ENCODE peak calls at places on chromosome X, in six cellular contexts. One of them, this sample, is unnamed.

GRCh38 chrX:38215141-38215540 is 5.5 kb downstream of the SRPX start:
- DNase-seq in fibroblast of villous mesenchyme: peak
- DNase-seq in spleen: no peak
- DNase-seq in left ventricle myocardium inferior: no peak
- DNase-seq in esophagus muscularis mucosa: no peak
- DNase-seq in H1: no peak
- DNase-seq in this sample: peak

GRCh38 chrX:74291964-74292891 is 11.8 kb upstream of the ZCCHC13 start:
- DNase-seq in fibroblast of villous mesenchyme: peak
- DNase-seq in spleen: peak
- DNase-seq in left ventricle myocardium inferior: peak
- DNase-seq in esophagus muscularis mucosa: peak
- DNase-seq in H1: peak
- DNase-seq in this sample: peak

GRCh38 chrX:100449696-100450606 is 39.9 kb upstream of the PCDH19 start:
- DNase-seq in fibroblast of villous mesenchyme: no peak
- DNase-seq in spleen: no peak
- DNase-seq in left ventricle myocardium inferior: peak
- DNase-seq in esophagus muscularis mucosa: no peak
- DNase-seq in H1: no peak
- DNase-seq in this sample: no peak

GRCh38 chrX:86002076-86002896 is 45.1 kb downstream of the CHM start:
- DNase-seq in fibroblast of villous mesenchyme: peak
- DNase-seq in spleen: peak
- DNase-seq in left ventricle myocardium inferior: no peak
- DNase-seq in esophagus muscularis mucosa: no peak
- DNase-seq in H1: peak
- DNase-seq in this sample: peak

GRCh38 chrX:446243-446642 is 59.5 kb upstream of the PPP2R3B start:
- DNase-seq in fibroblast of villous mesenchyme: no peak
- DNase-seq in spleen: peak
- DNase-seq in left ventricle myocardium inferior: no peak
- DNase-seq in esophagus muscularis mucosa: no peak
- DNase-seq in H1: peak
- DNase-seq in this sample: no peak

GRCh38 chrX:1537031-1537715 is at the start of gene P2RY8:
- DNase-seq in fibroblast of villous mesenchyme: peak
- DNase-seq in spleen: peak
- DNase-seq in left ventricle myocardium inferior: peak
- DNase-seq in esophagus muscularis mucosa: no peak
- DNase-seq in H1: no peak
- DNase-seq in this sample: peak

GRCh38 chrX:45748443-45748842 is 547.8 kb upstream of the DIPK2B start:
- DNase-seq in fibroblast of villous mesenchyme: peak
- DNase-seq in spleen: no peak
- DNase-seq in left ventricle myocardium inferior: no peak
- DNase-seq in esophagus muscularis mucosa: no peak
- DNase-seq in H1: no peak
- DNase-seq in this sample: peak

GRCh38 chrX:73943900-73944581 is 359.9 kb upstream of the ZCCHC13 start:
- DNase-seq in fibroblast of villous mesenchyme: peak
- DNase-seq in spleen: peak
- DNase-seq in left ventricle myocardium inferior: peak
- DNase-seq in esophagus muscularis mucosa: peak
- DNase-seq in H1: peak
- DNase-seq in this sample: peak

GRCh38 chrX:37786666-37787337 is 6.9 kb downstream of the CYBB start:
- DNase-seq in fibroblast of villous mesenchyme: no peak
- DNase-seq in spleen: no peak
- DNase-seq in left ventricle myocardium inferior: no peak
- DNase-seq in esophagus muscularis mucosa: no peak
- DNase-seq in H1: no peak
- DNase-seq in this sample: no peak

GRCh38 chrX:34426334-34426733 is 230.8 kb downstream of the TMEM47 start:
- DNase-seq in fibroblast of villous mesenchyme: no peak
- DNase-seq in spleen: no peak
- DNase-seq in left ventricle myocardium inferior: no peak
- DNase-seq in esophagus muscularis mucosa: no peak
- DNase-seq in H1: no peak
- DNase-seq in this sample: no peak

GRCh38 chrX:110915120-110915519 is 119.5 kb upstream of the CHRDL1 start:
- DNase-seq in fibroblast of villous mesenchyme: peak
- DNase-seq in spleen: no peak
- DNase-seq in left ventricle myocardium inferior: no peak
- DNase-seq in esophagus muscularis mucosa: no peak
- DNase-seq in H1: no peak
- DNase-seq in this sample: peak

GRCh38 chrX:107601326-107601725 is 27.0 kb upstream of the PRPS1 start:
- DNase-seq in fibroblast of villous mesenchyme: no peak
- DNase-seq in spleen: no peak
- DNase-seq in left ventricle myocardium inferior: no peak
- DNase-seq in esophagus muscularis mucosa: no peak
- DNase-seq in H1: no peak
- DNase-seq in this sample: no peak

GRCh38 chrX:47234583-47234982 is 1.8 kb downstream of the USP11 start:
- DNase-seq in fibroblast of villous mesenchyme: peak
- DNase-seq in spleen: no peak
- DNase-seq in left ventricle myocardium inferior: no peak
- DNase-seq in esophagus muscularis mucosa: no peak
- DNase-seq in H1: no peak
- DNase-seq in this sample: peak

GRCh38 chrX:9757366-9757765 is 8.3 kb downstream of the GPR143 start:
- DNase-seq in fibroblast of villous mesenchyme: peak
- DNase-seq in spleen: no peak
- DNase-seq in left ventricle myocardium inferior: no peak
- DNase-seq in esophagus muscularis mucosa: no peak
- DNase-seq in H1: no peak
- DNase-seq in this sample: no peak

GRCh38 chrX:10633722-10634121 is 13.3 kb upstream of the MID1 start:
- DNase-seq in fibroblast of villous mesenchyme: peak
- DNase-seq in spleen: no peak
- DNase-seq in left ventricle myocardium inferior: peak
- DNase-seq in esophagus muscularis mucosa: no peak
- DNase-seq in H1: no peak
- DNase-seq in this sample: peak

GRCh38 chrX:23782863-23783568 is at the start of gene SAT1:
- DNase-seq in fibroblast of villous mesenchyme: peak
- DNase-seq in spleen: peak
- DNase-seq in left ventricle myocardium inferior: peak
- DNase-seq in esophagus muscularis mucosa: peak
- DNase-seq in H1: peak
- DNase-seq in this sample: peak

GRCh38 chrX:104315555-104315954 is 60.8 kb upstream of the ESX1 start:
- DNase-seq in fibroblast of villous mesenchyme: peak
- DNase-seq in spleen: no peak
- DNase-seq in left ventricle myocardium inferior: no peak
- DNase-seq in esophagus muscularis mucosa: no peak
- DNase-seq in H1: no peak
- DNase-seq in this sample: peak

GRCh38 chrX:107324493-107325310 is 118.3 kb downstream of the DNAAF6 start:
- DNase-seq in fibroblast of villous mesenchyme: peak
- DNase-seq in spleen: peak
- DNase-seq in left ventricle myocardium inferior: no peak
- DNase-seq in esophagus muscularis mucosa: no peak
- DNase-seq in H1: peak
- DNase-seq in this sample: peak

GRCh38 chrX:19799319-19800182 is 87.8 kb downstream of the SH3KBP1 start:
- DNase-seq in fibroblast of villous mesenchyme: peak
- DNase-seq in spleen: no peak
- DNase-seq in left ventricle myocardium inferior: no peak
- DNase-seq in esophagus muscularis mucosa: no peak
- DNase-seq in H1: no peak
- DNase-seq in this sample: peak

GRCh38 chrX:100979881-100980607 is 10.5 kb downstream of the ARL13A start:
- DNase-seq in fibroblast of villous mesenchyme: no peak
- DNase-seq in spleen: no peak
- DNase-seq in left ventricle myocardium inferior: no peak
- DNase-seq in esophagus muscularis mucosa: no peak
- DNase-seq in H1: no peak
- DNase-seq in this sample: no peak

GRCh38 chrX:40154853-40155616 is 57.3 kb upstream of the BCOR start:
- DNase-seq in fibroblast of villous mesenchyme: peak
- DNase-seq in spleen: peak
- DNase-seq in left ventricle myocardium inferior: peak
- DNase-seq in esophagus muscularis mucosa: peak
- DNase-seq in H1: no peak
- DNase-seq in this sample: peak

GRCh38 chrX:1487401-1487800 is 34.7 kb upstream of the ASMTL start:
- DNase-seq in fibroblast of villous mesenchyme: no peak
- DNase-seq in spleen: peak
- DNase-seq in left ventricle myocardium inferior: no peak
- DNase-seq in esophagus muscularis mucosa: no peak
- DNase-seq in H1: no peak
- DNase-seq in this sample: no peak

GRCh38 chrX:137771537-137771936 is 205.6 kb downstream of the ZIC3 start:
- DNase-seq in fibroblast of villous mesenchyme: no peak
- DNase-seq in spleen: no peak
- DNase-seq in left ventricle myocardium inferior: no peak
- DNase-seq in esophagus muscularis mucosa: no peak
- DNase-seq in H1: no peak
- DNase-seq in this sample: no peak

GRCh38 chrX:144275403-144275802 is 391.5 kb downstream of the UBE2NL start:
- DNase-seq in fibroblast of villous mesenchyme: no peak
- DNase-seq in spleen: no peak
- DNase-seq in left ventricle myocardium inferior: no peak
- DNase-seq in esophagus muscularis mucosa: no peak
- DNase-seq in H1: no peak
- DNase-seq in this sample: no peak

GRCh38 chrX:151737494-151737893 is 2.9 kb downstream of the CNGA2 start:
- DNase-seq in fibroblast of villous mesenchyme: no peak
- DNase-seq in spleen: peak
- DNase-seq in left ventricle myocardium inferior: no peak
- DNase-seq in esophagus muscularis mucosa: no peak
- DNase-seq in H1: no peak
- DNase-seq in this sample: no peak

GRCh38 chrX:118272237-118272636 is 73.7 kb upstream of the WDR44 start:
- DNase-seq in fibroblast of villous mesenchyme: peak
- DNase-seq in spleen: no peak
- DNase-seq in left ventricle myocardium inferior: no peak
- DNase-seq in esophagus muscularis mucosa: no peak
- DNase-seq in H1: no peak
- DNase-seq in this sample: peak

GRCh38 chrX:16754019-16754418 is 32.2 kb upstream of the TXLNG start:
- DNase-seq in fibroblast of villous mesenchyme: no peak
- DNase-seq in spleen: no peak
- DNase-seq in left ventricle myocardium inferior: no peak
- DNase-seq in esophagus muscularis mucosa: no peak
- DNase-seq in H1: no peak
- DNase-seq in this sample: no peak

DNA sequence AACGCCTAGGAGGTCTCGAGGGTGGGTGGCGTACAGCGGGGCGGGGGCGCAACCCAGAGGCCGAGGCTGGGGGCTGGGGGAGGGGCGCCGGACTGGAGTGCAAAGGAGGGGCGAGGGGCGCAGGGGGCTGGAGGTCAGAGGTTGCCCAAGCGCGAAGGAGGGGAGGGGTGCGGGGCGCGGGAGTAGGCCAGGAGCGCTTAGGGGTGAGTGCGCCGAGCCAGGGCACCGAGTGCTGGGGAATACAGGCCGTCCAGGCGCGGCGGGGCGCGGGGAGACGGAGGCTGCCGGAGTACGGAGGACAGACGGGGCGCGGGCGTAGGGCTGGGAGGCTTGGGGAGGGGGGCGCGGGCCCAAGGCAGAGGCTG is 318 bp downstream of the GYG2 start:
- DNase-seq in fibroblast of villous mesenchyme: no peak
- DNase-seq in spleen: no peak
- DNase-seq in left ventricle myocardium inferior: no peak
- DNase-seq in esophagus muscularis mucosa: no peak
- DNase-seq in H1: no peak
- DNase-seq in this sample: no peak
- H3K4me3 ChIP-seq in fibroblast of villous mesenchyme: peak
- H3K4me3 ChIP-seq in spleen: no peak
- H3K4me3 ChIP-seq in left ventricle myocardium inferior: peak
- H3K4me3 ChIP-seq in esophagus muscularis mucosa: peak
- H3K4me3 ChIP-seq in H1: peak
- H3K4me3 ChIP-seq in this sample: no peak

GRCh38 chrX:26445288-26445687 is 229.3 kb downstream of the MAGEB5 start:
- DNase-seq in fibroblast of villous mesenchyme: no peak
- DNase-seq in spleen: no peak
- DNase-seq in left ventricle myocardium inferior: no peak
- DNase-seq in esophagus muscularis mucosa: no peak
- DNase-seq in H1: no peak
- DNase-seq in this sample: no peak

GRCh38 chrX:26442340-26442739 is 226.4 kb downstream of the MAGEB5 start:
- DNase-seq in fibroblast of villous mesenchyme: peak
- DNase-seq in spleen: no peak
- DNase-seq in left ventricle myocardium inferior: no peak
- DNase-seq in esophagus muscularis mucosa: no peak
- DNase-seq in H1: no peak
- DNase-seq in this sample: peak
- TF ChIP-seq CTCF in fibroblast of villous mesenchyme: peak
- TF ChIP-seq CTCF in spleen: no peak
- TF ChIP-seq CTCF in left ventricle myocardium inferior: peak
- TF ChIP-seq CTCF in esophagus muscularis mucosa: no peak
- TF ChIP-seq CTCF in H1: peak
- TF ChIP-seq CTCF in this sample: peak

GRCh38 chrX:155262970-155263754 is 1.1 kb downstream of the RAB39B start:
- DNase-seq in fibroblast of villous mesenchyme: no peak
- DNase-seq in spleen: no peak
- DNase-seq in left ventricle myocardium inferior: no peak
- DNase-seq in esophagus muscularis mucosa: no peak
- DNase-seq in H1: no peak
- DNase-seq in this sample: no peak
- H3K4me3 ChIP-seq in fibroblast of villous mesenchyme: no peak
- H3K4me3 ChIP-seq in spleen: peak
- H3K4me3 ChIP-seq in left ventricle myocardium inferior: no peak
- H3K4me3 ChIP-seq in esophagus muscularis mucosa: no peak
- H3K4me3 ChIP-seq in H1: peak
- H3K4me3 ChIP-seq in this sample: no peak

GRCh38 chrX:53171356-53171755 is 53.7 kb downstream of the KDM5C start:
- DNase-seq in fibroblast of villous mesenchyme: no peak
- DNase-seq in spleen: no peak
- DNase-seq in left ventricle myocardium inferior: no peak
- DNase-seq in esophagus muscularis mucosa: no peak
- DNase-seq in H1: no peak
- DNase-seq in this sample: no peak
- TF ChIP-seq CTCF in fibroblast of villous mesenchyme: no peak
- TF ChIP-seq CTCF in spleen: no peak
- TF ChIP-seq CTCF in left ventricle myocardium inferior: no peak
- TF ChIP-seq CTCF in esophagus muscularis mucosa: no peak
- TF ChIP-seq CTCF in H1: peak
- TF ChIP-seq CTCF in this sample: peak

This sample was measured in fibroblast of mammary gland.